ENCODE peak calls at places on chromosomes 4 and X, in five cellular contexts. One of them, this sample, is unnamed.

GRCh38 chr4:184163813-184164212 is 53.9 kb downstream of the ENPP6 start:
- DNase-seq in astrocyte of the spinal cord: peak
- DNase-seq in PC-3: peak
- DNase-seq in spleen: no peak
- DNase-seq in cardiac muscle cell: peak
- DNase-seq in this sample: no peak

GRCh38 chrX:119758682-119759332 is 419 bp downstream of the SOWAHD start:
- DNase-seq in astrocyte of the spinal cord: no peak
- DNase-seq in PC-3: no peak
- DNase-seq in spleen: peak
- DNase-seq in cardiac muscle cell: no peak
- DNase-seq in this sample: peak

GRCh38 chr4:2637956-2638552 is 101.6 kb downstream of the FAM193A start:
- DNase-seq in astrocyte of the spinal cord: no peak
- DNase-seq in PC-3: no peak
- DNase-seq in spleen: no peak
- DNase-seq in cardiac muscle cell: no peak
- DNase-seq in this sample: no peak

GRCh38 chr4:27779827-27780226 is 919.2 kb downstream of the STIM2 start:
- DNase-seq in astrocyte of the spinal cord: no peak
- DNase-seq in PC-3: no peak
- DNase-seq in spleen: no peak
- DNase-seq in cardiac muscle cell: no peak
- DNase-seq in this sample: no peak

GRCh38 chrX:30887288-30887687 is 1.8 kb downstream of the TAB3 start:
- DNase-seq in astrocyte of the spinal cord: no peak
- DNase-seq in PC-3: no peak
- DNase-seq in spleen: no peak
- DNase-seq in cardiac muscle cell: no peak
- DNase-seq in this sample: no peak

GRCh38 chr4:183797445-183798248 is 107.5 kb upstream of the STOX2 start:
- DNase-seq in astrocyte of the spinal cord: peak
- DNase-seq in PC-3: no peak
- DNase-seq in spleen: peak
- DNase-seq in cardiac muscle cell: peak
- DNase-seq in this sample: no peak

GRCh38 chrX:37405954-37406353 is 56.8 kb downstream of the PRRG1 start:
- DNase-seq in astrocyte of the spinal cord: peak
- DNase-seq in PC-3: no peak
- DNase-seq in spleen: no peak
- DNase-seq in cardiac muscle cell: peak
- DNase-seq in this sample: no peak

GRCh38 chrX:40736170-40736505 is 796 bp upstream of the MED14 start:
- DNase-seq in astrocyte of the spinal cord: no peak
- DNase-seq in PC-3: peak
- DNase-seq in spleen: no peak
- DNase-seq in cardiac muscle cell: no peak
- DNase-seq in this sample: no peak

GRCh38 chr4:116346750-116347149 is 738.6 kb downstream of the TRAM1L1 start:
- DNase-seq in astrocyte of the spinal cord: no peak
- DNase-seq in PC-3: no peak
- DNase-seq in spleen: no peak
- DNase-seq in cardiac muscle cell: no peak
- DNase-seq in this sample: no peak

GRCh38 chr4:33160126-33160525 is 2440.0 kb downstream of the PCDH7 start:
- DNase-seq in astrocyte of the spinal cord: no peak
- DNase-seq in PC-3: peak
- DNase-seq in spleen: no peak
- DNase-seq in cardiac muscle cell: peak
- DNase-seq in this sample: no peak

GRCh38 chr4:92864176-92864575 is 560.4 kb downstream of the GRID2 start:
- DNase-seq in astrocyte of the spinal cord: no peak
- DNase-seq in PC-3: no peak
- DNase-seq in spleen: no peak
- DNase-seq in cardiac muscle cell: no peak
- DNase-seq in this sample: no peak

GRCh38 chr4:3311095-3311372 is 18.2 kb downstream of the RGS12 start:
- DNase-seq in astrocyte of the spinal cord: no peak
- DNase-seq in PC-3: no peak
- DNase-seq in spleen: peak
- DNase-seq in cardiac muscle cell: no peak
- DNase-seq in this sample: no peak

GRCh38 chr4:168645933-168646768 is 149.3 kb downstream of the PALLD start:
- DNase-seq in astrocyte of the spinal cord: no peak
- DNase-seq in PC-3: no peak
- DNase-seq in spleen: no peak
- DNase-seq in cardiac muscle cell: no peak
- DNase-seq in this sample: no peak

GRCh38 chr4:74886490-74886889 is 46.4 kb upstream of the PARM1 start:
- DNase-seq in astrocyte of the spinal cord: peak
- DNase-seq in PC-3: no peak
- DNase-seq in spleen: no peak
- DNase-seq in cardiac muscle cell: peak
- DNase-seq in this sample: no peak

GRCh38 chr4:90318208-90318607 is 191.0 kb downstream of the CCSER1 start:
- DNase-seq in astrocyte of the spinal cord: peak
- DNase-seq in PC-3: peak
- DNase-seq in spleen: no peak
- DNase-seq in cardiac muscle cell: peak
- DNase-seq in this sample: no peak

GRCh38 chrX:47143894-47144625 is 442 bp downstream of the NDUFB11 start:
- DNase-seq in astrocyte of the spinal cord: peak
- DNase-seq in PC-3: no peak
- DNase-seq in spleen: peak
- DNase-seq in cardiac muscle cell: peak
- DNase-seq in this sample: no peak

GRCh38 chrX:117538441-117539418 is 577.9 kb downstream of the KLHL13 start:
- DNase-seq in astrocyte of the spinal cord: no peak
- DNase-seq in PC-3: no peak
- DNase-seq in spleen: no peak
- DNase-seq in cardiac muscle cell: no peak
- DNase-seq in this sample: no peak

GRCh38 chr4:684611-685010 is 4.3 kb downstream of the SLC49A3 start:
- DNase-seq in astrocyte of the spinal cord: no peak
- DNase-seq in PC-3: no peak
- DNase-seq in spleen: peak
- DNase-seq in cardiac muscle cell: no peak
- DNase-seq in this sample: no peak

GRCh38 chr4:143743591-143743990 is 43.1 kb upstream of the FREM3 start:
- DNase-seq in astrocyte of the spinal cord: no peak
- DNase-seq in PC-3: no peak
- DNase-seq in spleen: no peak
- DNase-seq in cardiac muscle cell: no peak
- DNase-seq in this sample: no peak

GRCh38 chrX:104370089-104370488 is 115.4 kb upstream of the ESX1 start:
- DNase-seq in astrocyte of the spinal cord: no peak
- DNase-seq in PC-3: peak
- DNase-seq in spleen: no peak
- DNase-seq in cardiac muscle cell: peak
- DNase-seq in this sample: no peak

GRCh38 chr4:69617083-69617694 is 22.3 kb downstream of the UGT2A2 start:
- DNase-seq in astrocyte of the spinal cord: peak
- DNase-seq in PC-3: peak
- DNase-seq in spleen: no peak
- DNase-seq in cardiac muscle cell: peak
- DNase-seq in this sample: no peak

GRCh38 chrX:132090370-132091152 is 37.3 kb downstream of the FRMD7 start:
- DNase-seq in astrocyte of the spinal cord: no peak
- DNase-seq in PC-3: no peak
- DNase-seq in spleen: no peak
- DNase-seq in cardiac muscle cell: no peak
- DNase-seq in this sample: no peak

GRCh38 chr4:64520393-64520792 is 111.1 kb upstream of the TECRL start:
- DNase-seq in astrocyte of the spinal cord: no peak
- DNase-seq in PC-3: no peak
- DNase-seq in spleen: no peak
- DNase-seq in cardiac muscle cell: no peak
- DNase-seq in this sample: no peak

GRCh38 chr4:42234817-42235216 is 82.4 kb upstream of the BEND4 start:
- DNase-seq in astrocyte of the spinal cord: no peak
- DNase-seq in PC-3: no peak
- DNase-seq in spleen: no peak
- DNase-seq in cardiac muscle cell: no peak
- DNase-seq in this sample: no peak

DNA sequence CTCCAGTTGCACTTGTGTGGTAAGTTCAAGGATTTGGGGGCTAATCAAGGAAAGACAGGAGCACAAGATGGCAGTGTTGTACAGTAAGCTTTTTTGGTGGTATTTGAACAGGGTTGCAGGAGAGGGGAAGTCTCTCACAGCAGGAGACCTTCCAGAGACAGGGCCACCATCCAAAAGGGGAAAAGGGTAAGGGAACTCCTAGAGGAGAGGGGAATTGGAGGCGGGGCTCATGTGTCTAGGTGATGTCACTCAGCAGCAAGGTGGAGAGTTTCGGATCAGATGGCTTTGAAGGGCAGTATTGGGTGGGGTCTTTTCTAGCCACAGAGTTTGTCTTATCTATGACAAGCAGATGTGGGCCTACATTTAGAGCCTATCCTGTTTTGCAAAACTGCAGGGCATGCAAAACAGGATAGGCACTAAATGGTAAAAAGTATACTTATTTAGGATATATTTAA is 13.4 kb upstream of the RNF175 start:
- DNase-seq in astrocyte of the spinal cord: no peak
- DNase-seq in PC-3: peak
- DNase-seq in spleen: no peak
- DNase-seq in cardiac muscle cell: no peak
- DNase-seq in this sample: no peak
- TF ChIP-seq CTCF in astrocyte of the spinal cord: peak
- TF ChIP-seq CTCF in PC-3: peak
- TF ChIP-seq CTCF in spleen: no peak
- TF ChIP-seq CTCF in cardiac muscle cell: no peak
- TF ChIP-seq CTCF in this sample: no peak

GRCh38 chrX:83934220-83934619 is 73.3 kb downstream of the CYLC1 start:
- DNase-seq in astrocyte of the spinal cord: no peak
- DNase-seq in PC-3: peak
- DNase-seq in spleen: no peak
- DNase-seq in cardiac muscle cell: no peak
- DNase-seq in this sample: no peak
- TF ChIP-seq CTCF in astrocyte of the spinal cord: no peak
- TF ChIP-seq CTCF in PC-3: peak
- TF ChIP-seq CTCF in spleen: no peak
- TF ChIP-seq CTCF in cardiac muscle cell: no peak
- TF ChIP-seq CTCF in this sample: no peak

DNA sequence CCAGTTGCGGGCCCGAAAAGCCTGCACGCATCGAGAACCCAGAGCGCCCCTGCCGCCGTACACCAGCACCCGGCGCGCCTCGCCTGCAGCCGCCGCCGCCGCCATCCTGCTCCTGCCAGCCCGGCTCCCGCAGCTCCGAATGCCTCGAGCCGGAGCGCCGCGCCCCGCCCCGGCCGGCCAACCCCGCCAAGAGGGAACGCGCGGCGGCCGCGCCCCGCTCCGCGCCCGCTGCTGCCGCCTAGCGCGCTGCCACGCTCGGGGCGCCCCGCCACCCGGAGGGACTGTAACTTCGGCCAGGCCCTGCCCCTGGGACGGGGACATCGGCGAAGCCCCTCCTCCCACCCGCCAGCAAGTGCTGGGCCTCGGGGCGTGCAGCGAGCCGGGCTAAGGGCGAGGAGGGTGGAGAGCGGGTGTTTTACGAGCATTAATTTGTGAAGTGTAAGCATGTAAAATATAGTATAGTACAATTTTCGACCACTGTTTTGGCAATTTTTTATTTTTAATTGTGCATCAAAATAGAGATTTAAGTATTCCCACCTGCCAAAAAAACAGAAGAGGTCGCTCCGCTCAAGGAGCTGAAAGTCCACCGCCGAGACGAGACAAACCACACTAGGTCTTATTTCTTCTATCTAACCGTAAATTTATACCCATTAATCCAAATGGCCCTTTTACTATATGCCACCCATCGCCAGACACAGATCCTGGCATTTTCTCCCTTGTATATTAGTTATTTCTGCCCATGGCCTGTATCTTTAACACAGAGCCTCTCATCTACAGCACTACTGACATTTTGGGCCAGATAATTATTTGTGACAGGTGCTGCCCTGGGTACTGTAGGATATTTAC is at the start of gene QDPR:
- DNase-seq in astrocyte of the spinal cord: peak
- DNase-seq in PC-3: peak
- DNase-seq in spleen: peak
- DNase-seq in cardiac muscle cell: peak
- DNase-seq in this sample: peak
- TF ChIP-seq CTCF in astrocyte of the spinal cord: peak
- TF ChIP-seq CTCF in PC-3: no peak
- TF ChIP-seq CTCF in spleen: peak
- TF ChIP-seq CTCF in cardiac muscle cell: peak
- TF ChIP-seq CTCF in this sample: peak

GRCh38 chrX:19810370-19810769 is 77.0 kb downstream of the SH3KBP1 start:
- DNase-seq in astrocyte of the spinal cord: no peak
- DNase-seq in PC-3: no peak
- DNase-seq in spleen: no peak
- DNase-seq in cardiac muscle cell: no peak
- DNase-seq in this sample: no peak
- TF ChIP-seq CTCF in astrocyte of the spinal cord: no peak
- TF ChIP-seq CTCF in PC-3: no peak
- TF ChIP-seq CTCF in spleen: no peak
- TF ChIP-seq CTCF in cardiac muscle cell: no peak
- TF ChIP-seq CTCF in this sample: no peak

DNA sequence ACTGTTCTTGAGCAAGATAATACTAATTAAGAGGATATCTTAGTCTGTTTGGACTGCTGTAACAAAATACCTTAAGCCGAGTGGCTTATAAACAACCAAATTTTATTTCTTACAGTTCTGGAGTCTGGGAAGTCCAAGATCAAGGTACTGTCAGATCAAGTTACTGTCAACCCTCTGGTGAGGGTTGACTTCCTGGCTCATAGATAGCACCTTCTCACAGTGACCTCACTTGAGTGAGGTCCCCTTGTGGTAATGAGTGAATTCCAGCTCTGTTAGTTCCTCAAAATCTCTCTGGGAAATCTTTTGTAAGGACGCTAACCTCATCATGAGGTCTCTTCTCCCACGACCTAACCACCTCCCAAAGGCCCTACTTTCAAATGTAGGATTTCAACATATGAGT is 36.9 kb upstream of the ADGRA3 start:
- DNase-seq in astrocyte of the spinal cord: no peak
- DNase-seq in PC-3: peak
- DNase-seq in spleen: no peak
- DNase-seq in cardiac muscle cell: no peak
- DNase-seq in this sample: no peak
- TF ChIP-seq CTCF in astrocyte of the spinal cord: no peak
- TF ChIP-seq CTCF in PC-3: no peak
- TF ChIP-seq CTCF in spleen: no peak
- TF ChIP-seq CTCF in cardiac muscle cell: no peak
- TF ChIP-seq CTCF in this sample: no peak